ENCODE peak calls at places on chromosomes 16 and 17, in eight cellular contexts. One of them, this sample, is unnamed.
A peak's percentile ranks its signal among the peaks of the same experiment; 100 is the strongest.

GRCh38 chr17:4988168-4988567 is 693 bp upstream of the CAMTA2 start:
- DNase-seq in NCI-H460: no peak
- DNase-seq in endothelial cell of umbilical vein: no peak
- DNase-seq in amniotic epithelial cell: no peak
- DNase-seq in ELF-1: no peak
- DNase-seq in AG04449: no peak
- DNase-seq in activated CD4-positive, CD25-positive, alpha-beta regulatory T cell treated with anti-CD3 and anti-CD28 coated beads, Interleukin-2, amount 50 U/mL, for 72 hours: no peak
- DNase-seq in brain microvascular endothelial cell: no peak
- DNase-seq in this sample: no peak

GRCh38 chr17:8332688-8333087 is 7.0 kb upstream of the ODF4 start:
- DNase-seq in NCI-H460: no peak
- DNase-seq in endothelial cell of umbilical vein: no peak
- DNase-seq in amniotic epithelial cell: no peak
- DNase-seq in ELF-1: peak; percentile 71
- DNase-seq in AG04449: no peak
- DNase-seq in activated CD4-positive, CD25-positive, alpha-beta regulatory T cell treated with anti-CD3 and anti-CD28 coated beads, Interleukin-2, amount 50 U/mL, for 72 hours: no peak
- DNase-seq in brain microvascular endothelial cell: no peak
- DNase-seq in this sample: no peak

GRCh38 chr17:54901230-54901847 is 687 bp downstream of the TOM1L1 start:
- DNase-seq in NCI-H460: peak; percentile 89
- DNase-seq in endothelial cell of umbilical vein: no peak
- DNase-seq in amniotic epithelial cell: peak; percentile 51
- DNase-seq in ELF-1: peak; percentile 36
- DNase-seq in AG04449: no peak
- DNase-seq in activated CD4-positive, CD25-positive, alpha-beta regulatory T cell treated with anti-CD3 and anti-CD28 coated beads, Interleukin-2, amount 50 U/mL, for 72 hours: no peak
- DNase-seq in brain microvascular endothelial cell: no peak
- DNase-seq in this sample: no peak

GRCh38 chr16:88837806-88838205 is 18.9 kb downstream of the GALNS start:
- DNase-seq in NCI-H460: no peak
- DNase-seq in endothelial cell of umbilical vein: no peak
- DNase-seq in amniotic epithelial cell: no peak
- DNase-seq in ELF-1: no peak
- DNase-seq in AG04449: no peak
- DNase-seq in activated CD4-positive, CD25-positive, alpha-beta regulatory T cell treated with anti-CD3 and anti-CD28 coated beads, Interleukin-2, amount 50 U/mL, for 72 hours: no peak
- DNase-seq in brain microvascular endothelial cell: no peak
- DNase-seq in this sample: no peak

GRCh38 chr16:50591800-50592771 is 43.9 kb downstream of the NKD1 start:
- DNase-seq in NCI-H460: no peak
- DNase-seq in endothelial cell of umbilical vein: no peak
- DNase-seq in amniotic epithelial cell: no peak
- DNase-seq in ELF-1: no peak
- DNase-seq in AG04449: no peak
- DNase-seq in activated CD4-positive, CD25-positive, alpha-beta regulatory T cell treated with anti-CD3 and anti-CD28 coated beads, Interleukin-2, amount 50 U/mL, for 72 hours: no peak
- DNase-seq in brain microvascular endothelial cell: no peak
- DNase-seq in this sample: no peak

GRCh38 chr17:35973333-35974260 is 7.7 kb downstream of the CCL16 start:
- DNase-seq in NCI-H460: no peak
- DNase-seq in endothelial cell of umbilical vein: peak; percentile 87
- DNase-seq in amniotic epithelial cell: peak; percentile 13
- DNase-seq in ELF-1: no peak
- DNase-seq in AG04449: peak; percentile 4
- DNase-seq in activated CD4-positive, CD25-positive, alpha-beta regulatory T cell treated with anti-CD3 and anti-CD28 coated beads, Interleukin-2, amount 50 U/mL, for 72 hours: no peak
- DNase-seq in brain microvascular endothelial cell: peak; percentile 36
- DNase-seq in this sample: no peak

GRCh38 chr17:60148300-60148838 is 1.4 kb upstream of the CA4 start:
- DNase-seq in NCI-H460: no peak
- DNase-seq in endothelial cell of umbilical vein: no peak
- DNase-seq in amniotic epithelial cell: no peak
- DNase-seq in ELF-1: no peak
- DNase-seq in AG04449: no peak
- DNase-seq in activated CD4-positive, CD25-positive, alpha-beta regulatory T cell treated with anti-CD3 and anti-CD28 coated beads, Interleukin-2, amount 50 U/mL, for 72 hours: no peak
- DNase-seq in brain microvascular endothelial cell: no peak
- DNase-seq in this sample: no peak

GRCh38 chr16:49510676-49511305 is 137.2 kb downstream of the C16orf78 start:
- DNase-seq in NCI-H460: no peak
- DNase-seq in endothelial cell of umbilical vein: no peak
- DNase-seq in amniotic epithelial cell: no peak
- DNase-seq in ELF-1: no peak
- DNase-seq in AG04449: no peak
- DNase-seq in activated CD4-positive, CD25-positive, alpha-beta regulatory T cell treated with anti-CD3 and anti-CD28 coated beads, Interleukin-2, amount 50 U/mL, for 72 hours: no peak
- DNase-seq in brain microvascular endothelial cell: no peak
- DNase-seq in this sample: no peak

GRCh38 chr17:78416311-78416711 is 37.9 kb downstream of the PGS1 start:
- DNase-seq in NCI-H460: no peak
- DNase-seq in endothelial cell of umbilical vein: peak; percentile 54
- DNase-seq in amniotic epithelial cell: peak; percentile 72
- DNase-seq in ELF-1: no peak
- DNase-seq in AG04449: no peak
- DNase-seq in activated CD4-positive, CD25-positive, alpha-beta regulatory T cell treated with anti-CD3 and anti-CD28 coated beads, Interleukin-2, amount 50 U/mL, for 72 hours: no peak
- DNase-seq in brain microvascular endothelial cell: peak; percentile 26
- DNase-seq in this sample: no peak

GRCh38 chr16:80623376-80623775 is 82.6 kb downstream of the DYNLRB2 start:
- DNase-seq in NCI-H460: no peak
- DNase-seq in endothelial cell of umbilical vein: peak; percentile 84
- DNase-seq in amniotic epithelial cell: no peak
- DNase-seq in ELF-1: no peak
- DNase-seq in AG04449: peak; percentile 21
- DNase-seq in activated CD4-positive, CD25-positive, alpha-beta regulatory T cell treated with anti-CD3 and anti-CD28 coated beads, Interleukin-2, amount 50 U/mL, for 72 hours: no peak
- DNase-seq in brain microvascular endothelial cell: peak; percentile 43
- DNase-seq in this sample: no peak

GRCh38 chr16:19817875-19818274 is 66.8 kb downstream of the GPRC5B start:
- DNase-seq in NCI-H460: no peak
- DNase-seq in endothelial cell of umbilical vein: no peak
- DNase-seq in amniotic epithelial cell: peak; percentile 91
- DNase-seq in ELF-1: no peak
- DNase-seq in AG04449: no peak
- DNase-seq in activated CD4-positive, CD25-positive, alpha-beta regulatory T cell treated with anti-CD3 and anti-CD28 coated beads, Interleukin-2, amount 50 U/mL, for 72 hours: no peak
- DNase-seq in brain microvascular endothelial cell: no peak
- DNase-seq in this sample: no peak

GRCh38 chr16:66662445-66663194 is 33.9 kb downstream of the CMTM4 start:
- DNase-seq in NCI-H460: peak; percentile 62
- DNase-seq in endothelial cell of umbilical vein: peak; percentile 51
- DNase-seq in amniotic epithelial cell: peak; percentile 49
- DNase-seq in ELF-1: no peak
- DNase-seq in AG04449: no peak
- DNase-seq in activated CD4-positive, CD25-positive, alpha-beta regulatory T cell treated with anti-CD3 and anti-CD28 coated beads, Interleukin-2, amount 50 U/mL, for 72 hours: no peak
- DNase-seq in brain microvascular endothelial cell: peak; percentile 48
- DNase-seq in this sample: no peak

GRCh38 chr17:78293896-78294295 is 62.5 kb downstream of the TMEM235 start:
- DNase-seq in NCI-H460: no peak
- DNase-seq in endothelial cell of umbilical vein: no peak
- DNase-seq in amniotic epithelial cell: no peak
- DNase-seq in ELF-1: no peak
- DNase-seq in AG04449: no peak
- DNase-seq in activated CD4-positive, CD25-positive, alpha-beta regulatory T cell treated with anti-CD3 and anti-CD28 coated beads, Interleukin-2, amount 50 U/mL, for 72 hours: no peak
- DNase-seq in brain microvascular endothelial cell: no peak
- DNase-seq in this sample: no peak

GRCh38 chr17:3600529-3601205 is 8.5 kb downstream of the TRPV1 start:
- DNase-seq in NCI-H460: no peak
- DNase-seq in endothelial cell of umbilical vein: no peak
- DNase-seq in amniotic epithelial cell: no peak
- DNase-seq in ELF-1: no peak
- DNase-seq in AG04449: no peak
- DNase-seq in activated CD4-positive, CD25-positive, alpha-beta regulatory T cell treated with anti-CD3 and anti-CD28 coated beads, Interleukin-2, amount 50 U/mL, for 72 hours: no peak
- DNase-seq in brain microvascular endothelial cell: no peak
- DNase-seq in this sample: no peak

GRCh38 chr16:50088302-50088701 is 22.5 kb downstream of the HEATR3 start:
- DNase-seq in NCI-H460: no peak
- DNase-seq in endothelial cell of umbilical vein: no peak
- DNase-seq in amniotic epithelial cell: no peak
- DNase-seq in ELF-1: no peak
- DNase-seq in AG04449: no peak
- DNase-seq in activated CD4-positive, CD25-positive, alpha-beta regulatory T cell treated with anti-CD3 and anti-CD28 coated beads, Interleukin-2, amount 50 U/mL, for 72 hours: no peak
- DNase-seq in brain microvascular endothelial cell: no peak
- DNase-seq in this sample: no peak

GRCh38 chr17:16919663-16920627 is 52.0 kb downstream of the TNFRSF13B start:
- DNase-seq in NCI-H460: no peak
- DNase-seq in endothelial cell of umbilical vein: no peak
- DNase-seq in amniotic epithelial cell: no peak
- DNase-seq in ELF-1: peak; percentile 59
- DNase-seq in AG04449: no peak
- DNase-seq in activated CD4-positive, CD25-positive, alpha-beta regulatory T cell treated with anti-CD3 and anti-CD28 coated beads, Interleukin-2, amount 50 U/mL, for 72 hours: peak; percentile 19
- DNase-seq in brain microvascular endothelial cell: no peak
- DNase-seq in this sample: no peak

GRCh38 chr16:30183961-30184429 is 593 bp downstream of the CORO1A start:
- DNase-seq in NCI-H460: no peak
- DNase-seq in endothelial cell of umbilical vein: no peak
- DNase-seq in amniotic epithelial cell: no peak
- DNase-seq in ELF-1: no peak
- DNase-seq in AG04449: no peak
- DNase-seq in activated CD4-positive, CD25-positive, alpha-beta regulatory T cell treated with anti-CD3 and anti-CD28 coated beads, Interleukin-2, amount 50 U/mL, for 72 hours: peak; percentile 72
- DNase-seq in brain microvascular endothelial cell: no peak
- DNase-seq in this sample: no peak

GRCh38 chr17:43823350-43824084 is 9.4 kb downstream of the MPP3 start:
- DNase-seq in NCI-H460: no peak
- DNase-seq in endothelial cell of umbilical vein: no peak
- DNase-seq in amniotic epithelial cell: no peak
- DNase-seq in ELF-1: no peak
- DNase-seq in AG04449: no peak
- DNase-seq in activated CD4-positive, CD25-positive, alpha-beta regulatory T cell treated with anti-CD3 and anti-CD28 coated beads, Interleukin-2, amount 50 U/mL, for 72 hours: no peak
- DNase-seq in brain microvascular endothelial cell: no peak
- DNase-seq in this sample: no peak

GRCh38 chr16:68756250-68757051 is 19.4 kb downstream of the CDH1 start:
- DNase-seq in NCI-H460: no peak
- DNase-seq in endothelial cell of umbilical vein: no peak
- DNase-seq in amniotic epithelial cell: peak; percentile 44
- DNase-seq in ELF-1: no peak
- DNase-seq in AG04449: no peak
- DNase-seq in activated CD4-positive, CD25-positive, alpha-beta regulatory T cell treated with anti-CD3 and anti-CD28 coated beads, Interleukin-2, amount 50 U/mL, for 72 hours: peak; percentile 66
- DNase-seq in brain microvascular endothelial cell: no peak
- DNase-seq in this sample: no peak

GRCh38 chr16:76535-77272 is 1.3 kb upstream of the MPG start:
- DNase-seq in NCI-H460: peak; percentile 62
- DNase-seq in endothelial cell of umbilical vein: peak; percentile 75
- DNase-seq in amniotic epithelial cell: peak; percentile 71
- DNase-seq in ELF-1: peak; percentile 54
- DNase-seq in AG04449: no peak
- DNase-seq in activated CD4-positive, CD25-positive, alpha-beta regulatory T cell treated with anti-CD3 and anti-CD28 coated beads, Interleukin-2, amount 50 U/mL, for 72 hours: no peak
- DNase-seq in brain microvascular endothelial cell: peak; percentile 83
- DNase-seq in this sample: peak; percentile 39

GRCh38 chr17:77869041-77869595 is 89.4 kb upstream of the TNRC6C start:
- DNase-seq in NCI-H460: no peak
- DNase-seq in endothelial cell of umbilical vein: no peak
- DNase-seq in amniotic epithelial cell: no peak
- DNase-seq in ELF-1: no peak
- DNase-seq in AG04449: no peak
- DNase-seq in activated CD4-positive, CD25-positive, alpha-beta regulatory T cell treated with anti-CD3 and anti-CD28 coated beads, Interleukin-2, amount 50 U/mL, for 72 hours: no peak
- DNase-seq in brain microvascular endothelial cell: no peak
- DNase-seq in this sample: no peak

GRCh38 chr17:17511971-17512858 is 16.0 kb upstream of the RASD1 start:
- DNase-seq in NCI-H460: no peak
- DNase-seq in endothelial cell of umbilical vein: no peak
- DNase-seq in amniotic epithelial cell: peak; percentile 96
- DNase-seq in ELF-1: peak; percentile 70
- DNase-seq in AG04449: peak; percentile 75
- DNase-seq in activated CD4-positive, CD25-positive, alpha-beta regulatory T cell treated with anti-CD3 and anti-CD28 coated beads, Interleukin-2, amount 50 U/mL, for 72 hours: no peak
- DNase-seq in brain microvascular endothelial cell: peak; percentile 85
- DNase-seq in this sample: peak; percentile 89

GRCh38 chr17:78049609-78050008 is 78.9 kb downstream of the TMC6 start:
- DNase-seq in NCI-H460: no peak
- DNase-seq in endothelial cell of umbilical vein: no peak
- DNase-seq in amniotic epithelial cell: no peak
- DNase-seq in ELF-1: no peak
- DNase-seq in AG04449: no peak
- DNase-seq in activated CD4-positive, CD25-positive, alpha-beta regulatory T cell treated with anti-CD3 and anti-CD28 coated beads, Interleukin-2, amount 50 U/mL, for 72 hours: no peak
- DNase-seq in brain microvascular endothelial cell: no peak
- DNase-seq in this sample: no peak

GRCh38 chr17:17822189-17822978 is 14.4 kb downstream of the SREBF1 start:
- DNase-seq in NCI-H460: no peak
- DNase-seq in endothelial cell of umbilical vein: no peak
- DNase-seq in amniotic epithelial cell: peak; percentile 60
- DNase-seq in ELF-1: no peak
- DNase-seq in AG04449: no peak
- DNase-seq in activated CD4-positive, CD25-positive, alpha-beta regulatory T cell treated with anti-CD3 and anti-CD28 coated beads, Interleukin-2, amount 50 U/mL, for 72 hours: no peak
- DNase-seq in brain microvascular endothelial cell: peak; percentile 35
- DNase-seq in this sample: no peak

GRCh38 chr17:6269474-6269873 is 165.4 kb downstream of the AIPL1 start:
- DNase-seq in NCI-H460: peak; percentile 29
- DNase-seq in endothelial cell of umbilical vein: peak; percentile 60
- DNase-seq in amniotic epithelial cell: peak; percentile 11
- DNase-seq in ELF-1: peak; percentile 26
- DNase-seq in AG04449: no peak
- DNase-seq in activated CD4-positive, CD25-positive, alpha-beta regulatory T cell treated with anti-CD3 and anti-CD28 coated beads, Interleukin-2, amount 50 U/mL, for 72 hours: no peak
- DNase-seq in brain microvascular endothelial cell: peak; percentile 29
- DNase-seq in this sample: peak; percentile 8

GRCh38 chr17:50560931-50561750 is 626 bp downstream of the CACNA1G start:
- DNase-seq in NCI-H460: no peak
- DNase-seq in endothelial cell of umbilical vein: no peak
- DNase-seq in amniotic epithelial cell: no peak
- DNase-seq in ELF-1: no peak
- DNase-seq in AG04449: no peak
- DNase-seq in activated CD4-positive, CD25-positive, alpha-beta regulatory T cell treated with anti-CD3 and anti-CD28 coated beads, Interleukin-2, amount 50 U/mL, for 72 hours: peak; percentile 36
- DNase-seq in brain microvascular endothelial cell: no peak
- DNase-seq in this sample: no peak

GRCh38 chr16:67884-68789 is 4.3 kb downstream of the RHBDF1 start:
- DNase-seq in NCI-H460: no peak
- DNase-seq in endothelial cell of umbilical vein: no peak
- DNase-seq in amniotic epithelial cell: no peak
- DNase-seq in ELF-1: no peak
- DNase-seq in AG04449: no peak
- DNase-seq in activated CD4-positive, CD25-positive, alpha-beta regulatory T cell treated with anti-CD3 and anti-CD28 coated beads, Interleukin-2, amount 50 U/mL, for 72 hours: no peak
- DNase-seq in brain microvascular endothelial cell: no peak
- DNase-seq in this sample: no peak

GRCh38 chr17:4892499-4893221 is 6.7 kb upstream of the C17orf107 start:
- DNase-seq in NCI-H460: no peak
- DNase-seq in endothelial cell of umbilical vein: no peak
- DNase-seq in amniotic epithelial cell: no peak
- DNase-seq in ELF-1: no peak
- DNase-seq in AG04449: no peak
- DNase-seq in activated CD4-positive, CD25-positive, alpha-beta regulatory T cell treated with anti-CD3 and anti-CD28 coated beads, Interleukin-2, amount 50 U/mL, for 72 hours: no peak
- DNase-seq in brain microvascular endothelial cell: no peak
- DNase-seq in this sample: no peak

GRCh38 chr16:70267516-70267915 is 15.8 kb upstream of the EXOSC6 start:
- DNase-seq in NCI-H460: peak; percentile 35
- DNase-seq in endothelial cell of umbilical vein: peak; percentile 65
- DNase-seq in amniotic epithelial cell: peak; percentile 57
- DNase-seq in ELF-1: peak; percentile 65
- DNase-seq in AG04449: no peak
- DNase-seq in activated CD4-positive, CD25-positive, alpha-beta regulatory T cell treated with anti-CD3 and anti-CD28 coated beads, Interleukin-2, amount 50 U/mL, for 72 hours: no peak
- DNase-seq in brain microvascular endothelial cell: peak; percentile 22
- DNase-seq in this sample: no peak

GRCh38 chr17:30232822-30233427 is 2.6 kb downstream of the SLC6A4 start:
- DNase-seq in NCI-H460: no peak
- DNase-seq in endothelial cell of umbilical vein: no peak
- DNase-seq in amniotic epithelial cell: no peak
- DNase-seq in ELF-1: no peak
- DNase-seq in AG04449: no peak
- DNase-seq in activated CD4-positive, CD25-positive, alpha-beta regulatory T cell treated with anti-CD3 and anti-CD28 coated beads, Interleukin-2, amount 50 U/mL, for 72 hours: no peak
- DNase-seq in brain microvascular endothelial cell: no peak
- DNase-seq in this sample: no peak

GRCh38 chr17:49111934-49112333 is 20.6 kb upstream of the B4GALNT2 start:
- DNase-seq in NCI-H460: no peak
- DNase-seq in endothelial cell of umbilical vein: no peak
- DNase-seq in amniotic epithelial cell: no peak
- DNase-seq in ELF-1: no peak
- DNase-seq in AG04449: no peak
- DNase-seq in activated CD4-positive, CD25-positive, alpha-beta regulatory T cell treated with anti-CD3 and anti-CD28 coated beads, Interleukin-2, amount 50 U/mL, for 72 hours: no peak
- DNase-seq in brain microvascular endothelial cell: no peak
- DNase-seq in this sample: no peak

GRCh38 chr16:11472410-11472809 is 114.3 kb downstream of the LITAF start:
- DNase-seq in NCI-H460: no peak
- DNase-seq in endothelial cell of umbilical vein: no peak
- DNase-seq in amniotic epithelial cell: no peak
- DNase-seq in ELF-1: no peak
- DNase-seq in AG04449: no peak
- DNase-seq in activated CD4-positive, CD25-positive, alpha-beta regulatory T cell treated with anti-CD3 and anti-CD28 coated beads, Interleukin-2, amount 50 U/mL, for 72 hours: no peak
- DNase-seq in brain microvascular endothelial cell: no peak
- DNase-seq in this sample: no peak

GRCh38 chr17:42321555-42321954 is 33.3 kb downstream of the STAT5A start:
- DNase-seq in NCI-H460: no peak
- DNase-seq in endothelial cell of umbilical vein: no peak
- DNase-seq in amniotic epithelial cell: no peak
- DNase-seq in ELF-1: no peak
- DNase-seq in AG04449: no peak
- DNase-seq in activated CD4-positive, CD25-positive, alpha-beta regulatory T cell treated with anti-CD3 and anti-CD28 coated beads, Interleukin-2, amount 50 U/mL, for 72 hours: no peak
- DNase-seq in brain microvascular endothelial cell: no peak
- DNase-seq in this sample: no peak

GRCh38 chr16:81478876-81479496 is 34.4 kb downstream of the CMIP start:
- DNase-seq in NCI-H460: no peak
- DNase-seq in endothelial cell of umbilical vein: peak; percentile 90
- DNase-seq in amniotic epithelial cell: no peak
- DNase-seq in ELF-1: no peak
- DNase-seq in AG04449: no peak
- DNase-seq in activated CD4-positive, CD25-positive, alpha-beta regulatory T cell treated with anti-CD3 and anti-CD28 coated beads, Interleukin-2, amount 50 U/mL, for 72 hours: no peak
- DNase-seq in brain microvascular endothelial cell: peak; percentile 53
- DNase-seq in this sample: no peak

This sample was measured in T1000.